ENCODE peak calls at places on chromosomes 1 and 21, in eight cellular contexts. V is left ventricle myocardium inferior; Z is BJ; E is AG09319; H is dermis microvascular lymphatic vessel endothelial cell; J is naive thymus-derived CD8-positive, alpha-beta T cell; N is Caco-2; K is lung. L is an unnamed sample.

GRCh38 chr1:235709018-235709417 is 59.4 kb upstream of the GNG4 start:
- DNase-seq in V (no peak), Z (no peak), H (no peak), J (no peak), E (no peak), K (no peak), N (no peak), L (no peak)

GRCh38 chr1:154418062-154418897 is 13.1 kb downstream of the IL6R start:
- DNase-seq in J (no peak), V (no peak), H (peak), K (peak), Z (no peak), N (peak), E (no peak), L (no peak)

GRCh38 chr1:66397192-66397591 is 136.8 kb upstream of the SGIP1 start:
- DNase-seq in E (no peak), H (no peak), J (no peak), Z (no peak), K (no peak), V (no peak), N (no peak), L (no peak)

GRCh38 chr21:15084668-15085067 is 19.9 kb upstream of the NRIP1 start:
- DNase-seq in J (no peak), N (no peak), H (no peak), Z (no peak), E (no peak), K (no peak), V (no peak), L (no peak)

GRCh38 chr1:55378582-55378981 is 163.4 kb upstream of the USP24 start:
- DNase-seq in Z (no peak), V (no peak), E (no peak), K (peak), N (no peak), J (no peak), H (peak), L (no peak)

GRCh38 chr1:224707849-224708725 is 92.0 kb downstream of the CNIH3 start:
- DNase-seq in Z (peak), J (no peak), K (no peak), N (no peak), E (no peak), H (no peak), V (no peak), L (no peak)

GRCh38 chr21:28516996-28517592 is 475.6 kb downstream of the LTN1 start:
- DNase-seq in E (no peak), J (peak), N (peak), V (peak), H (peak), K (peak), Z (no peak), L (no peak)

GRCh38 chr1:10057305-10057704 is 24.5 kb downstream of the UBE4B start:
- DNase-seq in H (no peak), J (no peak), N (no peak), Z (no peak), V (no peak), E (no peak), K (no peak), L (no peak)

GRCh38 chr1:184022651-184023050 is 14.9 kb downstream of the COLGALT2 start:
- DNase-seq in Z (no peak), N (no peak), E (no peak), V (peak), J (no peak), K (no peak), H (no peak), L (no peak)

GRCh38 chr1:1895050-1895398 is 4.1 kb upstream of the GNB1 start:
- DNase-seq in E (no peak), V (no peak), H (no peak), N (no peak), J (no peak), Z (no peak), K (no peak), L (no peak)

GRCh38 chr21:45449658-45450502 is 44.9 kb downstream of the COL18A1 start:
- DNase-seq in Z (no peak), K (no peak), E (no peak), N (no peak), H (no peak), V (peak), J (no peak), L (no peak)